ENCODE peak calls at places on chromosomes 1 and 21, in nine cellular contexts. Y is colonic mucosa; D is psoas muscle; R is endodermal cell; P is A549; L is CD8-positive, alpha-beta T cell; F is tibial artery; I is sigmoid colon; M is thoracic aorta. E is an unnamed sample. For H3K4me1, the result is how much of the 10 kb centered on the place peaks cover.

GRCh38 chr1:81192647-81193642 is 607.8 kb upstream of the ADGRL2 start:
- DNase-seq in Y (no peak), D (no peak), R (no peak), P (no peak), L (no peak), F (no peak), I (no peak), M (no peak), E (no peak)

GRCh38 chr21:31855180-31855579 is 17.6 kb upstream of the HUNK start:
- DNase-seq in Y (no peak), D (no peak), R (no peak), P (no peak), L (no peak), F (no peak), I (no peak), M (no peak), E (no peak)

GRCh38 chr1:174815036-174815435 is 184.7 kb upstream of the CACYBP start:
- DNase-seq in Y (no peak), D (no peak), R (no peak), P (peak), L (no peak), F (no peak), I (no peak), M (no peak), E (no peak)

GRCh38 chr21:16455978-16456377 is 726.2 kb downstream of the USP25 start:
- DNase-seq in Y (no peak), D (no peak), R (no peak), P (no peak), L (no peak), F (no peak), I (no peak), M (no peak), E (no peak)

GRCh38 chr1:67646145-67647035 is 38.6 kb upstream of the GADD45A start:
- DNase-seq in Y (peak), D (peak), R (no peak), P (no peak), L (no peak), F (no peak), I (no peak), M (no peak), E (no peak)

GRCh38 chr1:15803380-15803779 is 4.1 kb downstream of the UQCRHL start:
- DNase-seq in Y (no peak), D (no peak), R (peak), P (peak), L (no peak), F (no peak), I (no peak), M (no peak), E (no peak)

GRCh38 chr1:117540532-117540931 is 65.3 kb upstream of the TENT5C start:
- DNase-seq in Y (no peak), D (no peak), R (no peak), P (no peak), L (no peak), F (no peak), I (no peak), M (no peak), E (no peak)

GRCh38 chr1:19390166-19390850 is 78.2 kb downstream of the SLC66A1 start:
- DNase-seq in Y (no peak), D (no peak), R (no peak), P (no peak), L (no peak), F (no peak), I (no peak), M (no peak), E (no peak)

GRCh38 chr1:103123321-103123720 is 15.0 kb upstream of the COL11A1 start:
- DNase-seq in Y (no peak), D (no peak), R (no peak), P (no peak), L (no peak), F (no peak), I (no peak), M (no peak), E (no peak)

GRCh38 chr1:55131801-55132200 is 83.4 kb downstream of the USP24 start:
- DNase-seq in Y (no peak), D (no peak), R (no peak), P (no peak), L (no peak), F (no peak), I (no peak), M (no peak), E (no peak)

GRCh38 chr1:201791775-201792166 is 37.2 kb upstream of the IPO9 start:
- DNase-seq in Y (no peak), D (no peak), R (no peak), P (no peak), L (no peak), F (peak), I (no peak), M (peak), E (no peak)

GRCh38 chr1:78038491-78038939 is 7.3 kb upstream of the GIPC2 start:
- DNase-seq in Y (no peak), D (no peak), R (no peak), P (peak), L (no peak), F (no peak), I (no peak), M (no peak), E (no peak)

GRCh38 chr1:201170533-201171062 is 16.3 kb upstream of the TMEM9 start:
- DNase-seq in Y (peak), D (peak), R (peak), P (peak), L (peak), F (peak), I (peak), M (peak), E (peak)

GRCh38 chr1:58133562-58133961 is 413.0 kb downstream of the OMA1 start:
- DNase-seq in Y (no peak), D (no peak), R (no peak), P (no peak), L (no peak), F (no peak), I (no peak), M (no peak), E (no peak)

GRCh38 chr1:105138445-105138821 is 1388.7 kb downstream of the AMY1C start:
- DNase-seq in Y (no peak), D (no peak), R (no peak), P (no peak), L (no peak), F (no peak), I (no peak), M (no peak), E (no peak)

GRCh38 chr21:46159841-46160562 is 4.6 kb upstream of the FTCD start:
- DNase-seq in Y (peak), D (peak), R (no peak), P (no peak), L (no peak), F (no peak), I (peak), M (no peak), E (peak)

GRCh38 chr1:203597386-203598040 is 29.1 kb upstream of the ATP2B4 start:
- DNase-seq in Y (no peak), D (no peak), R (no peak), P (no peak), L (no peak), F (no peak), I (peak), M (no peak), E (no peak)

GRCh38 chr1:185159966-185160365 is 3.0 kb downstream of the SWT1 start:
- DNase-seq in Y (no peak), D (no peak), R (no peak), P (no peak), L (no peak), F (no peak), I (no peak), M (no peak), E (no peak)

GRCh38 chr1:117143856-117144255 is 22.3 kb upstream of the TRIM45 start:
- DNase-seq in Y (no peak), D (no peak), R (no peak), P (no peak), L (no peak), F (no peak), I (no peak), M (no peak), E (no peak)

GRCh38 chr1:43021547-43022474 is 63.1 kb upstream of the SLC2A1 start:
- DNase-seq in Y (no peak), D (no peak), R (no peak), P (no peak), L (no peak), F (no peak), I (no peak), M (no peak), E (no peak)

GRCh38 chr1:24186993-24187790 is at the start of gene IFNLR1:
- DNase-seq in Y (peak), D (peak), R (peak), P (peak), L (peak), F (no peak), I (no peak), M (no peak), E (peak)

GRCh38 chr21:35256468-35256988 is 207.4 kb upstream of the RUNX1 start:
- DNase-seq in Y (peak), D (peak), R (peak), P (peak), L (no peak), F (peak), I (peak), M (peak), E (peak)

GRCh38 chr1:43321331-43321891 is 16.2 kb upstream of the MPL start:
- DNase-seq in Y (no peak), D (no peak), R (peak), P (no peak), L (no peak), F (no peak), I (peak), M (no peak), E (no peak)

GRCh38 chr1:162672678-162673259 is 40.5 kb downstream of the DDR2 start:
- DNase-seq in Y (no peak), D (no peak), R (no peak), P (no peak), L (no peak), F (no peak), I (no peak), M (no peak), E (no peak)

GRCh38 chr1:192998536-192998935 is 60.6 kb downstream of the UCHL5 start:
- DNase-seq in Y (no peak), D (no peak), R (peak), P (peak), L (no peak), F (no peak), I (no peak), M (no peak), E (no peak)

GRCh38 chr1:182702826-182703524 is 18.6 kb upstream of the RGS8 start:
- DNase-seq in Y (no peak), D (no peak), R (no peak), P (no peak), L (no peak), F (no peak), I (no peak), M (no peak), E (no peak)

GRCh38 chr1:22457356-22457755 is 5.7 kb downstream of the ZBTB40 start:
- DNase-seq in Y (no peak), D (no peak), R (no peak), P (no peak), L (no peak), F (no peak), I (no peak), M (no peak), E (no peak)

GRCh38 chr1:51660570-51660969 is 43.7 kb downstream of the OSBPL9 start:
- DNase-seq in Y (no peak), D (no peak), R (no peak), P (no peak), L (no peak), F (no peak), I (no peak), M (no peak), E (no peak)

GRCh38 chr1:175824079-175824478 is 80.7 kb upstream of the TNR start:
- DNase-seq in Y (no peak), D (no peak), R (peak), P (peak), L (no peak), F (no peak), I (no peak), M (no peak), E (no peak)

GRCh38 chr1:116807871-116808450 is 53.7 kb downstream of the CD2 start:
- DNase-seq in Y (no peak), D (no peak), R (no peak), P (no peak), L (no peak), F (no peak), I (no peak), M (no peak), E (no peak)

GRCh38 chr1:198918920-198919319 is 280.1 kb downstream of the PTPRC start:
- DNase-seq in Y (no peak), D (no peak), R (no peak), P (no peak), L (no peak), F (no peak), I (no peak), M (no peak), E (no peak)

GRCh38 chr1:16112558-16113555 is 39.4 kb upstream of the FAM131C start:
- DNase-seq in Y (no peak), D (no peak), R (peak), P (no peak), L (no peak), F (no peak), I (no peak), M (no peak), E (no peak)

GRCh38 chr1:93411000-93411399 is 36.9 kb upstream of the FNBP1L start:
- DNase-seq in Y (no peak), D (no peak), R (no peak), P (no peak), L (no peak), F (no peak), I (no peak), M (no peak), E (no peak)

GRCh38 chr1:37475380-37476086 is 1.2 kb downstream of the ZC3H12A start:
- DNase-seq in Y (no peak), D (no peak), R (no peak), P (no peak), L (no peak), F (no peak), I (no peak), M (no peak), E (no peak)

GRCh38 chr1:22753396-22754083 is 42.9 kb downstream of the EPHB2 start:
- DNase-seq in Y (no peak), D (peak), R (no peak), P (no peak), L (no peak), F (peak), I (peak), M (no peak), E (no peak)

GRCh38 chr1:64623750-64624445 is 121.0 kb upstream of the RAVER2 start:
- DNase-seq in Y (no peak), D (no peak), R (no peak), P (peak), L (no peak), F (no peak), I (no peak), M (no peak), E (no peak)

GRCh38 chr1:42282024-42282579 is 52.9 kb downstream of the FOXJ3 start:
- DNase-seq in Y (no peak), D (no peak), R (no peak), P (no peak), L (no peak), F (no peak), I (no peak), M (no peak), E (no peak)

GRCh38 chr1:151369621-151370048 is 2.9 kb downstream of the SELENBP1 start:
- DNase-seq in Y (peak), D (no peak), R (no peak), P (no peak), L (no peak), F (no peak), I (peak), M (no peak), E (peak)
- TF ChIP-seq CTCF in Y (peak), D (no peak), R (peak), P (no peak), L (no peak), F (no peak), I (no peak), M (no peak), E (no peak)

DNA sequence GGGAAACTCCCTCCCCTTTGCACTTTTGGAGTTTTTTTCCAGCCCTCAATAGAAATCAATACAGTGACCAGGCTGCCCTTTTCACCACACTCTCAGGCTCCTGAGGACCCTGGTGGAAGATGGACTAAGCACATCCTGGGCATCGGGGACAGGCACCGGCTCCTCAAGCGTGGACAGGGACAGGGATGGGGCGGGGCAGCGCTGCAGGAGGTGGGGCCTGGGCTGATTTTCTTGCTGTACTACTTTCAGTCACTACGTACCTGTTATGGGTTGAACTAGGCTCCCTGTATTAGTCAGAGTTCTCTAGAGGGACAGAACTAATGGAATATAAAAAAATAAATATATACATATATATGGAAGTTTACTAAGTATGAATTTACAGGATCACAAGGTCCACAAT is 2.5 kb downstream of the MX2 start:
- DNase-seq in Y (no peak), D (no peak), R (peak), P (no peak), L (no peak), F (no peak), I (no peak), M (no peak), E (peak)
- H3K4me3 ChIP-seq in Y (no peak), D (no peak), R (no peak), P (no peak), L (no peak), F (no peak), I (no peak), M (no peak), E (no peak)

GRCh38 chr1:53075761-53076163 is 13.7 kb downstream of the PODN start:
- DNase-seq in Y (no peak), D (no peak), R (peak), P (no peak), L (no peak), F (no peak), I (peak), M (no peak), E (peak)

GRCh38 chr1:53073899-53074311 is 11.9 kb downstream of the PODN start:
- DNase-seq in Y (no peak), D (peak), R (peak), P (no peak), L (no peak), F (peak), I (peak), M (no peak), E (peak)

GRCh38 chr1:53074313-53075154 is 12.5 kb downstream of the PODN start:
- DNase-seq in Y (no peak), D (peak), R (peak), P (no peak), L (no peak), F (no peak), I (peak), M (no peak), E (no peak)

GRCh38 chr1:53076165-53076564 is 14.2 kb downstream of the PODN start:
- DNase-seq in Y (no peak), D (peak), R (no peak), P (no peak), L (no peak), F (no peak), I (peak), M (no peak), E (peak)

GRCh38 chr1:53075206-53075605 is 13.2 kb downstream of the PODN start:
- DNase-seq in Y (no peak), D (peak), R (peak), P (no peak), L (no peak), F (no peak), I (peak), M (no peak), E (peak)
- H3K4me1 ChIP-seq in Y (under half), D (under half), R (under half), P (under half), L (under half), F (under half), I (under half), M (under half), E (under half)

DNA sequence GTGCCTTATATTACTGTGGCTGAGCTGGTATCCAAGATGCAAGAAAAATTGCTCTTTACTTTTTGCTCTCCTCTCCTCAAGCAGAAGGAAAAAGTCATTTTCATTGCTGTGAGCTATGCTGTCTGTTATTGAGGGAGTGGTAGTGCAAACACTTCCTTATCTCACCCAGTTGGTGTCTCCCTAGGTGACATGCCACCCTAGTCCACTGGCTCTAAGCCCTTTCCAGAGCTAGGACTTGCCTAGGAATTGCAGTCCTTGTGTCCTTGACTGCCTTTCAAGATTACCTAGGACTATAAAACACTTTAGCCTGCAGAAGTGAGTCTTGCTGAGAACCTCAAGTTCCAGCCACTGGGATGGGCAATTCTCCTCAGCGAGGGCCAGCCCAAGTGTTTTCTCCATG is 458.3 kb downstream of the MRPL39 start:
- DNase-seq in Y (peak), D (no peak), R (no peak), P (no peak), L (no peak), F (no peak), I (no peak), M (no peak), E (no peak)
- TF ChIP-seq CTCF in Y (no peak), D (no peak), R (no peak), P (no peak), L (no peak), F (no peak), I (no peak), M (no peak), E (no peak)

DNA sequence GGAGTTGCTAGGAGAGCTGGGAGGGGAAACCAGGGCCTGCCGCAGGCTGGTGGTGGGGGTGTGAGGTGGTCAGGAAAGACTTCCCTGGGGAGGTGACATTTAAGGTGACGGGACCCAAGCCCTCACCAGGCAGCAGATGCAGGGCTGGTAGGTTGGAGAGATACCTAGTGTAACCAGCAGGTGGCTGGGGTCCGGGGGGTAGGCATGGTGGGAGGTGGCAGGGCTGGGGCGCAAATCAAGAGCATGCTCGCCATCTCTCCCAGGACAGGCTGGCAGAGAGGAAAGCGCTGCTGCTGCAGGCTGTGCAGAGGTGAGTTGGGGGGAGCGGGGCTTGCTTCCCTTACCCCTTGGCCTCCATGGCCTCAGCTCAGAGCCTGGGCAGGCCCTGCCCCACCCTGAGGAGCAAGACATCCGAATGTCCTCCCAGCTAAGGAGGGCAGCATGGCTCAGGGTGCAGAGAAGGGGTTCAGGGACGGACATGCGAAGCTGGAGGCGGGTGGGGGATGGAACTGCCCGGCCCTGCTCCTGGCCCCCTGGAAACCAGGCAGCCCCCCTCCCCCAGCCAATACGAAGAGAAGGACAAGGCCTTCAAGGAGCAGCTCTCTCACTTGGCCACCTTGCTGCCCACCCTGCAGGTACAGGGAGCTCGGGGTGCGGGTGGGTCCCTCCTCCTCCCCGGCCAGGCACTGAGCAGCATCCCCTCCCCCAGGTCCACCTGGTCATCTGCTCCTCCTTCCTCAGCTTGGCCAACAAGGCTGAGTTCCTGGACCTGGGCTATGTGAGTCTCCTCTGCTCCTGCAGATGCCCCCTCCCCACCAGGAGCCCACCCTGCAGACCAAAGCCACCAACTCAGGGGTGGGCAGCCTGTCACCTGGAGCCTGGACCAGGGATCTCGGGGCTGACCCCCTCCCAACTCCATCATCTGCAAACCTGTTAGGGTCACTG is 4.0 kb downstream of the RNF207 start:
- DNase-seq in Y (peak), D (no peak), R (peak), P (no peak), L (no peak), F (no peak), I (no peak), M (no peak), E (no peak)
- H3K4me3 ChIP-seq in Y (no peak), D (peak), R (peak), P (no peak), L (no peak), F (no peak), I (no peak), M (no peak), E (peak)

DNA sequence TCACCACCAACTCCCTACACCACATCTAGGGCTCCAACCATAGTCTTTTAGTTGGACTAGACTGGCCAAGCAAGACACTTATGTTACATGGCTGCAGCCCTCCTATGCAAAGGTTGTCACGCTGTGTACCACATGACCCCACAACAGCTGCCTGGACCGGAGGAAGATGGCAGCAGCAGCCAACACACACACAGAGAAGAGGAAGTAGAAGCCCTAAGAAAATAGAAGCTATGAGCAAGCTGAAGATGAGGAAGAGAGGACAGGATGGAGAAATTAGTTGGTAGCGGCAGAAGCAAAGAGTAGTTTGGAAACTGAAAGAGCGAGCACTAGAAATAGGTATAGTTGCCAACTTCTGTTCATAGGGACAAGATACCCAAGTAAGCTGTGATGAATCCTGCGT is 60.8 kb upstream of the RALGPS2 start:
- DNase-seq in Y (no peak), D (no peak), R (no peak), P (no peak), L (no peak), F (no peak), I (no peak), M (no peak), E (peak)
- H3K4me1 ChIP-seq in Y (under half), D (under half), R (under half), P (under half), L (under half), F (under half), I (under half), M (under half), E (under half)

E was measured in Peyer's patch.